ENCODE peak calls at places on chromosome 10, in seven cellular contexts. L is stomach, Q is IMR-90, P is tibial nerve, O is adrenal gland, X is heart left ventricle, A is transverse colon. B is an unnamed sample. For H3K27me3, the result is how much of the 10 kb centered on the place peaks cover.

GRCh38 chr10:72812415-72812797 is 81.1 kb upstream of the OIT3 start:
- DNase-seq in L (no peak), Q (no peak), P (no peak), O (no peak), X (no peak), A (no peak), B (no peak)

GRCh38 chr10:7445474-7446135 is 34.8 kb upstream of the SFMBT2 start:
- DNase-seq in L (no peak), Q (no peak), P (no peak), O (no peak), X (no peak), A (no peak), B (no peak)

GRCh38 chr10:6048281-6049030 is 13.7 kb downstream of the IL2RA start:
- DNase-seq in L (no peak), Q (no peak), P (no peak), O (no peak), X (peak), A (no peak), B (no peak)

GRCh38 chr10:117218654-117219053 is 21.4 kb downstream of the KCNK18 start:
- DNase-seq in L (no peak), Q (no peak), P (no peak), O (no peak), X (no peak), A (no peak), B (no peak)

GRCh38 chr10:113552014-113552413 is 839 bp upstream of the HABP2 start:
- DNase-seq in L (peak), Q (no peak), P (no peak), O (no peak), X (no peak), A (no peak), B (peak)

GRCh38 chr10:122696687-122697086 is 3.0 kb downstream of the C10orf120 start:
- DNase-seq in L (no peak), Q (no peak), P (no peak), O (no peak), X (no peak), A (no peak), B (no peak)

GRCh38 chr10:71750124-71750841 is 23.0 kb downstream of the VSIR start:
- DNase-seq in L (no peak), Q (no peak), P (no peak), O (no peak), X (no peak), A (no peak), B (peak)

GRCh38 chr10:128744092-128744491 is 617.9 kb upstream of the MKI67 start:
- DNase-seq in L (no peak), Q (no peak), P (no peak), O (no peak), X (no peak), A (no peak), B (no peak)

GRCh38 chr10:95327367-95327766 is 36.6 kb upstream of the PDLIM1 start:
- DNase-seq in L (peak), Q (peak), P (no peak), O (no peak), X (peak), A (peak), B (peak)

GRCh38 chr10:31136386-31136785 is 104.7 kb upstream of the ZNF438 start:
- DNase-seq in L (no peak), Q (no peak), P (no peak), O (no peak), X (no peak), A (no peak), B (no peak)

GRCh38 chr10:119542357-119542989 is at the start of gene RGS10:
- DNase-seq in L (peak), Q (peak), P (peak), O (peak), X (peak), A (peak), B (peak)

GRCh38 chr10:110527731-110528171 is 30.0 kb downstream of the DUSP5 start:
- DNase-seq in L (no peak), Q (no peak), P (no peak), O (no peak), X (no peak), A (no peak), B (no peak)

GRCh38 chr10:119441921-119442757 is 100.4 kb downstream of the RGS10 start:
- DNase-seq in L (no peak), Q (no peak), P (no peak), O (no peak), X (no peak), A (no peak), B (no peak)

GRCh38 chr10:104300736-104301292 is 31.8 kb downstream of the GSTO2 start:
- DNase-seq in L (peak), Q (peak), P (no peak), O (peak), X (peak), A (peak), B (peak)

GRCh38 chr10:70031215-70031614 is 21.4 kb upstream of the MACROH2A2 start:
- DNase-seq in L (no peak), Q (no peak), P (no peak), O (no peak), X (no peak), A (no peak), B (no peak)

GRCh38 chr10:52653510-52653909 is 119.1 kb downstream of the MBL2 start:
- DNase-seq in L (no peak), Q (no peak), P (no peak), O (no peak), X (peak), A (no peak), B (no peak)

GRCh38 chr10:31134303-31134928 is 102.8 kb upstream of the ZNF438 start:
- DNase-seq in L (no peak), Q (peak), P (no peak), O (no peak), X (no peak), A (peak), B (no peak)

GRCh38 chr10:68196707-68197106 is 35.2 kb downstream of the ATOH7 start:
- DNase-seq in L (no peak), Q (no peak), P (no peak), O (no peak), X (no peak), A (no peak), B (no peak)

GRCh38 chr10:14062528-14063260 is 268.0 kb downstream of the FRMD4A start:
- DNase-seq in L (no peak), Q (peak), P (no peak), O (no peak), X (no peak), A (no peak), B (no peak)

GRCh38 chr10:113528876-113529275 is 24.0 kb upstream of the HABP2 start:
- DNase-seq in L (peak), Q (no peak), P (no peak), O (no peak), X (no peak), A (no peak), B (no peak)

GRCh38 chr10:80535671-80536360 is 1.9 kb upstream of the SH2D4B start:
- DNase-seq in L (peak), Q (no peak), P (peak), O (peak), X (peak), A (peak), B (peak)

GRCh38 chr10:133154996-133155778 is 4.8 kb upstream of the KNDC1 start:
- DNase-seq in L (no peak), Q (no peak), P (no peak), O (no peak), X (no peak), A (no peak), B (no peak)

GRCh38 chr10:60732240-60733188 is 45.8 kb upstream of the CDK1 start:
- DNase-seq in L (peak), Q (no peak), P (no peak), O (no peak), X (no peak), A (peak), B (peak)

GRCh38 chr10:119724630-119725549 is 960 bp upstream of the INPP5F start:
- DNase-seq in L (no peak), Q (peak), P (peak), O (no peak), X (no peak), A (no peak), B (no peak)

GRCh38 chr10:95266674-95267095 is 24.1 kb downstream of the PDLIM1 start:
- DNase-seq in L (no peak), Q (peak), P (no peak), O (no peak), X (no peak), A (no peak), B (no peak)

GRCh38 chr10:103765981-103766380 is 89.4 kb downstream of the SH3PXD2A start:
- DNase-seq in L (peak), Q (peak), P (no peak), O (peak), X (peak), A (no peak), B (peak)

GRCh38 chr10:74018241-74018640 is 20.3 kb downstream of the VCL start:
- DNase-seq in L (peak), Q (no peak), P (no peak), O (no peak), X (no peak), A (peak), B (peak)
- H3K27me3 ChIP-seq in L (under half), Q (under half), P (under half), O (under half), X (under half), A (under half), B (under half)

GRCh38 chr10:99920486-99920885 is 89.3 kb downstream of the DNMBP start:
- DNase-seq in L (peak), Q (no peak), P (no peak), O (no peak), X (no peak), A (peak), B (no peak)
- TF ChIP-seq POLR2A in L (no peak), Q (no peak), P (no peak), O (no peak), X (no peak), A (peak), B (no peak)

DNA sequence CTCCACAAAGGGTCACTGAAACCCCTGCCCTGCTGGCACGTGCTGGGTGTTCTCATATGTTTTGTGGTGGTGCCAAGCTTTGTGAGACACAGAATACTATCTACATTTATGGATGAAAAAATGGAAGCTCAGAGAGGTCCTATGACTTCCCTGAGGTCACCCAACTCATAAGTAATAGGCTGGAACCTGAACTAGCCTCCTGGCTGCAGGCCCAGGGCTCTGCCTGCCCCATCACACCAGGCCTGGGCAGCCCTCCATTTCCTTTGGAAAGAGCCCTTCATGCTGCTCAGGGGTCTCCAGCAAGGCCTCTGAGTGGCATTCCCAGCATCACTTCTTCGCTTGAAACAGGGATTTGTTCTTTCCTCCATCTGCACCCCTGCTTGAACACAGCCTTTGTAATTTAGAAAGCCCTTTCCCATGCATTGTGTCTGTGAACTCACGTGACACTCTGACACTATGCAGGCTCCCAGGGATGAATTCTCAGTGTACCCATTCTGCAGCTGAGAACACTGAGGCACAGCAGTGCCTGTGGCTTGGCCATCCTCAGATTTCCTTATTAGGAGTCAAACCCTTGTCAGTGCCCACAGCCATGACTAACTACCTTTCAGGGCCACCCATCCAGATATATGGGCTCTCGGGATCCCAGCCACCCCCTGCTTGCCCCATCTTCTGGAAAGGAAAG is 127.9 kb upstream of the PPIF start:
- DNase-seq in L (no peak), Q (peak), P (no peak), O (no peak), X (no peak), A (no peak), B (no peak)
- H3K4me3 ChIP-seq in L (no peak), Q (no peak), P (no peak), O (no peak), X (no peak), A (no peak), B (no peak)

DNA sequence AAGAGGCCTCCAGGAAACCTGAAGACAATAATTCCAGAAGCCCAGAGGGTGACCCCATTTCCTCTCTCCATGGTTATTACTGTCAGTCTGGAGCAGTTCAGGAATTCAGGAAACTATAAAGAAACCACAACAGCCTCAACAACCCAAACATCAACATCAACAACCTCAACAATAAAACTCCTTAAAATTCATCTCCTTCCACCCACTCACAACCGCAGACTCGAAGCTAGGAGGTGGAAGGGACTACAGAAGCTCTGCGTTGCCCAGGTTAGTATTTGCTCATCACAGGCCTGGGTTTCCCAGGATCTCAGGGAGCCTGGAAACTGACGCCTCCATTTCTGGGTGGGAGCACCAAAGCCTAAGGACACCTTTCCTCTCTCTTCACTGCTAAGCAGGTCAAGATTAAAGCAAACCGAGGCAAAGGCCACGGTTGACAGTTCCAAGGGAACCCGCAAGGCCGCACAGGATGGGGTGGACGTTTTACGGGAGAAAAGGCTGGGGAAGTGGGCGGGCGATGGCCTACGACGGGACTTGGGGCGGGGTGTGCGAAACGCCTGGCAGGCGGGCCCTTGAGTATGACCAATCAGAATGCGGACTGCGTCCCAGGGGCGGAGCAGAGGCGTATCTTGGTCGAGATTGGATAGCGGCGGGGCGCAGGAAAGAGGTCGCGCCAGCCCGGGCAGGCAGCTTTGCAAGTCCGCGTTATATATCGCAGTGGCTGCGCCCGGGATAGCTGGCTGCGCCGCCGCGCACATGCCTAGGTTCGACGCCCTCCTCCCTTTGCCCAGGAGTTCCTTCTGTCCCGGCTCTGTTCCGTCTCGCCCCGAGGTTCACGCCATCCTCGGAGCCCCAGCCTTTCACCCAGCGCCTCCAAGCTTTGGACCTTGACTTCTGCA is at the start of gene ELOVL3:
- DNase-seq in L (peak), Q (peak), P (peak), O (peak), X (peak), A (peak), B (peak)
- H3K27me3 ChIP-seq in L (under half), Q (under half), P (under half), O (under half), X (under half), A (under half), B (under half)

GRCh38 chr10:79313911-79314439 is 33.3 kb upstream of the PPIF start:
- DNase-seq in L (no peak), Q (no peak), P (no peak), O (no peak), X (no peak), A (no peak), B (peak)
- TF ChIP-seq POLR2A in L (no peak), Q (no peak), P (no peak), O (no peak), X (no peak), A (no peak), B (no peak)

DNA sequence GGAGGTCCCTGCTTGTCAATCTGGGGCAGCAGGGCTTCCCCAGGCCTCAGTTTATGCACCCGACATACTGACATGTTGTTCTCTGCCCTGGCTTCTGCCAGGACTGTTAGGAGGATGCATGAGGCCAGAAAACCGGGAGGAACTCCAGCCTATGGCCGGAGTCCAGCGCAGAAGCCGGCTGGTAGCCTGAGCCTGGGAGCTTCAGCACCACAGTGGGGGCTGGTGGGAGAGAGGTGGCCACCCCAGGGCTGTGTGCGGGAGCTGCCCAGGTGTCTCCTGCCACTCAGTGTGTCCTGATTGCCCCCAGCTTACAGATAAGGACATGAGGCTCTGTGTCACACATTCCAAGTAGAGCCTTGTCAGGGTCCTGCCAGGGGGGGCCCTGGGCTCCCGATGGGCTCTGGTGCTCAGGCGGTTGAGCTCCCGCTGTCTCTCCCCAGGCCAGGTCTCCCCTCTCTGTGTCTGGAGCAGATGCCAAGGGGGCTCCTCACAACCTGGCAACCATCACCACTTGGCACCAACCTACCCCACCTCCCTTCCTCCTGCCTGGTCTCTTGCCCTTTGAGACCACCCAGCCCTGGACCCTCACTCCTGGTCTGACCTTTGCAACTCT is 32.3 kb downstream of the PPIF start:
- DNase-seq in L (peak), Q (no peak), P (no peak), O (peak), X (no peak), A (peak), B (peak)
- H3K4me3 ChIP-seq in L (no peak), Q (no peak), P (no peak), O (no peak), X (no peak), A (no peak), B (peak)

DNA sequence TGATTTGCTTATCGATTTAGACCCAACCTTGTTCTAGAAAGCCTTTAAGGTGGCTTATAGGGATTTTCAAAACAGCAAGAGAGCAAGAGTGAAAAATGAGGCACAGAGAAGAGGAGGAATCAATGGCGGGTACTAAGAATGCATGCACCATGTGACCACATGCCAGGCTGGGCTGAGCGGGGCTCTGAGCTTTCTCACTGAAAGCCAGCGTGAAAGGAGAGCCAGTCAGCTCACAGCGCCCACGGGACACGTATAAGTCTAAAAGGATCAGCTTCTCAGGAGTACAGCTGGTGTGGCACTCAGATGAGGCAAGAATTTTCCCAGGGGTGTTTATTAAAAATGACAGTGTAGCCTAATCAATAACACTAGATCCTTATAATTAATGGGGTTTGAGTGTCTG is 114.3 kb downstream of the SLIT1 start:
- DNase-seq in L (no peak), Q (no peak), P (no peak), O (no peak), X (no peak), A (no peak), B (no peak)
- H3K27me3 ChIP-seq in L (under half), Q (under half), P (under half), O (under half), X (under half), A (under half), B (under half)

GRCh38 chr10:77583527-77583926 is 54.1 kb downstream of the KCNMA1 start:
- DNase-seq in L (no peak), Q (no peak), P (no peak), O (no peak), X (no peak), A (no peak), B (no peak)

GRCh38 chr10:77578583-77579227 is 58.9 kb downstream of the KCNMA1 start:
- DNase-seq in L (no peak), Q (peak), P (no peak), O (no peak), X (no peak), A (no peak), B (no peak)

GRCh38 chr10:77581738-77582137 is 55.9 kb downstream of the KCNMA1 start:
- DNase-seq in L (no peak), Q (no peak), P (no peak), O (no peak), X (no peak), A (no peak), B (no peak)

GRCh38 chr10:77580500-77580899 is 57.1 kb downstream of the KCNMA1 start:
- DNase-seq in L (no peak), Q (no peak), P (no peak), O (no peak), X (no peak), A (no peak), B (peak)

DNA sequence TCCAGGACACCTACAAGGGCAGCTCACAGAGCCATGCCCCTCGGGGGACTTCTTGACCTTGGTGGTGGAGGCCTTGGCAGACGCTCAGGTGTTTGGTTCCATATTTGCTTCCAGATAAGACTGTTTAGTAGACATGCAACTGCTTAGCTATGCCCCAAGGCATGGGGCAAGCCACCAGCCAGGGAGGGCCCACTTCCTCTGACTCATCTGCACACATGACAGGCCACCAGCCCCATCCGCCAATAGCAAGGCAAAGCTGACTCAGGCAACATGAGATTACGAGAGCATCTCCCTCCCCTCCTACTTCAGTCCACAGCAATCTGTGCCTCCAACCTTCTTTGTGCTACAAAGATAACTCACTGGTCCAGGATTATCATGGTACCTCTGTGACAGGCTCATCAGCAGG is 54.9 kb downstream of the KCNMA1 start:
- DNase-seq in L (peak), Q (peak), P (no peak), O (peak), X (no peak), A (no peak), B (peak)
- TF ChIP-seq POLR2A in L (no peak), Q (no peak), P (no peak), O (no peak), X (no peak), A (no peak), B (no peak)

GRCh38 chr10:21628023-21628422 is 94.0 kb downstream of the MLLT10 start:
- DNase-seq in L (no peak), Q (no peak), P (no peak), O (no peak), X (no peak), A (no peak), B (no peak)
- H3K4me3 ChIP-seq in L (no peak), Q (no peak), P (no peak), O (no peak), X (no peak), A (no peak), B (no peak)

DNA sequence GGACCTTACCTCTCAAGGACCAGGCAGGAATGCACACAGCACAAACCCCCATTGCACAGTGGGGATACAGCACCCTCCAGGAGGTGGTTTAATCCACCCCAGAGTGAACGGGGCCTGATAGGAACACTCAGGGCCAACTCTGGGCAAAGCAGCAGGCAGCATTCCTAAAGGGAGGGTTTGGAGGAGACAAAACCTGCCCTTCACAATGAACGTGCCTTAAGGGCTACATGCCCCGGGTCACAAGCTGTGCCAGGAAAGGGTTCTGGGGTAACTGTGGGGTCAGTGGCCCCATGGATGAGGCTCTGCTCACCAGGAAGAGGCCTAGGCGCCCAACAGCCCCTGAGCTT is 1.1 kb downstream of the GPRIN2 start:
- DNase-seq in L (no peak), Q (no peak), P (no peak), O (peak), X (no peak), A (no peak), B (no peak)
- H3K27me3 ChIP-seq in L (under half), Q (half or more), P (half or more), O (half or more), X (half or more), A (under half), B (under half)